ENCODE peak calls at places on chromosomes 2 and 18, in seven cellular contexts. B is Peyer's patch, L is dorsolateral prefrontal cortex, Q is HCT116, A is astrocyte, U is tibial nerve, K is brain microvascular endothelial cell. Z is an unnamed sample.

GRCh38 chr2:201852878-201853415 is 46.6 kb downstream of the CDK15 start:
- DNase-seq in K (no peak), A (no peak), L (no peak), U (no peak), Q (no peak), B (no peak), Z (no peak)

GRCh38 chr18:10230072-10230471 is 224.4 kb upstream of the APCDD1 start:
- DNase-seq in L (no peak), Q (peak), K (peak), U (no peak), A (peak), B (no peak), Z (no peak)

GRCh38 chr2:64629329-64629781 is 24.4 kb downstream of the SERTAD2 start:
- DNase-seq in A (no peak), U (no peak), L (no peak), B (no peak), K (no peak), Q (no peak), Z (peak)

GRCh38 chr2:115939902-115940301 is 1497.5 kb downstream of the DPP10 start:
- DNase-seq in K (no peak), B (no peak), A (no peak), L (no peak), U (no peak), Q (no peak), Z (no peak)

GRCh38 chr2:224520064-224520463 is 65.1 kb downstream of the CUL3 start:
- DNase-seq in B (no peak), L (no peak), Q (no peak), U (no peak), A (peak), K (peak), Z (no peak)

GRCh38 chr2:231988179-231988866 is 26.8 kb downstream of the DIS3L2 start:
- DNase-seq in B (no peak), K (no peak), L (no peak), A (no peak), U (no peak), Q (no peak), Z (no peak)

GRCh38 chr2:166434491-166434890 is 58.7 kb upstream of the SCN9A start:
- DNase-seq in U (no peak), L (no peak), A (no peak), B (no peak), Q (no peak), K (no peak), Z (no peak)

GRCh38 chr2:158644139-158644538 is 151.0 kb upstream of the DAPL1 start:
- DNase-seq in L (no peak), B (no peak), Q (no peak), A (peak), K (peak), U (no peak), Z (no peak)

GRCh38 chr2:43460611-43461396 is 135.0 kb downstream of the THADA start:
- DNase-seq in A (no peak), U (no peak), B (no peak), L (no peak), Q (no peak), K (no peak), Z (no peak)

GRCh38 chr2:69032336-69032735 is 19.4 kb downstream of the ANTXR1 start:
- DNase-seq in A (peak), L (no peak), B (no peak), Q (no peak), U (no peak), K (peak), Z (no peak)

GRCh38 chr2:154700142-154700541 is 1.6 kb downstream of the KCNJ3 start:
- DNase-seq in Q (no peak), K (no peak), A (no peak), B (no peak), L (no peak), U (no peak), Z (no peak)

GRCh38 chr2:113240915-113241911 is 37.5 kb downstream of the PAX8 start:
- DNase-seq in K (peak), L (peak), B (peak), U (peak), A (peak), Q (peak), Z (peak)

GRCh38 chr2:191738667-191739066 is 60.7 kb downstream of the NABP1 start:
- DNase-seq in A (peak), K (no peak), Q (no peak), B (no peak), U (no peak), L (no peak), Z (no peak)

GRCh38 chr2:207108440-207108839 is 57.3 kb downstream of the KLF7 start:
- DNase-seq in A (no peak), U (no peak), Q (no peak), L (no peak), K (no peak), B (no peak), Z (no peak)

GRCh38 chr2:108194409-108195132 is 45.2 kb upstream of the SULT1C3 start:
- DNase-seq in U (no peak), A (no peak), B (no peak), Q (no peak), L (no peak), K (no peak), Z (no peak)

GRCh38 chr2:236636714-236637485 is 67.3 kb downstream of the ACKR3 start:
- DNase-seq in A (no peak), L (no peak), U (no peak), K (no peak), B (peak), Q (no peak), Z (peak)

GRCh38 chr2:3466966-3467365 is 52.4 kb downstream of the ADI1 start:
- DNase-seq in A (no peak), Q (no peak), L (no peak), K (no peak), U (no peak), B (no peak), Z (no peak)

GRCh38 chr2:24164416-24164973 is 10.4 kb upstream of the FAM228A start:
- DNase-seq in L (no peak), Q (peak), U (no peak), B (no peak), A (no peak), K (peak), Z (no peak)

GRCh38 chr2:96203130-96204028 is 5.2 kb downstream of the STARD7 start:
- DNase-seq in K (no peak), B (no peak), L (no peak), U (no peak), A (no peak), Q (no peak), Z (no peak)

GRCh38 chr2:180938419-180938818 is 42.0 kb upstream of the UBE2E3 start:
- DNase-seq in K (no peak), B (no peak), L (no peak), A (peak), Q (no peak), U (no peak), Z (no peak)

GRCh38 chr2:24315669-24316068 is 44.7 kb downstream of the ITSN2 start:
- DNase-seq in Q (no peak), L (no peak), K (no peak), U (no peak), A (no peak), B (no peak), Z (no peak)

GRCh38 chr18:8822643-8823042 is 117.3 kb downstream of the MTCL1 start:
- DNase-seq in U (no peak), B (no peak), K (no peak), A (no peak), L (no peak), Q (no peak), Z (no peak)

GRCh38 chr2:134839649-134840048 is 1.2 kb downstream of the ACMSD start:
- DNase-seq in U (no peak), Q (no peak), B (no peak), A (no peak), L (no peak), K (no peak), Z (no peak)

GRCh38 chr2:207541933-207542332 is 12.2 kb downstream of the CREB1 start:
- DNase-seq in B (no peak), L (no peak), A (no peak), U (no peak), Q (no peak), K (no peak), Z (no peak)

GRCh38 chr2:240412211-240412830 is 23.1 kb upstream of the GPC1 start:
- DNase-seq in Q (no peak), K (no peak), U (peak), B (peak), A (no peak), L (no peak), Z (peak)

GRCh38 chr2:232761301-232761907 is 15.0 kb downstream of the KCNJ13 start:
- DNase-seq in A (peak), B (no peak), L (no peak), K (peak), U (no peak), Q (peak), Z (no peak)

DNA sequence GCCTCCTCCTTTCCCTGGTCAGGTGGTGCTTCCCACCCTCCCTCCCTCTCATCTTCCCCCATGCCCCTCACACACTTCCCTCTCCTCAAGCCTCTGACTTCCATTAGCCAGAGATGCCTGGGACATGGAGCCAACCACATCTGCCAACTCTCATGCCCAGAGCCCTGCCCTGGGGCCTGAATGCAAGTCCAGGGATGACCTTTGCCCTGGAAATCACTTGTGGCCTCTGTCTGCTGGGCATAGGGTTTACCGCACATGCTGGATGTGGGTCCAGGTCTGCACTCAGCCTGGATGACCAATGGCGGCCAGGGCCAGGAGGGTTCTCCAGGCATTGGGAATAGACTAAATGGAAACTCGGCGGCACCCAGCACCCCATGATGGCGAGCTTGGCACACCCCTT is 98.9 kb downstream of the SEPTIN10 start:
- DNase-seq in K (no peak), Q (no peak), U (no peak), A (no peak), B (no peak), L (no peak), Z (no peak)
- H3K27ac ChIP-seq in K (no peak), Q (no peak), U (no peak), A (no peak), B (peak), L (peak), Z (peak)

DNA sequence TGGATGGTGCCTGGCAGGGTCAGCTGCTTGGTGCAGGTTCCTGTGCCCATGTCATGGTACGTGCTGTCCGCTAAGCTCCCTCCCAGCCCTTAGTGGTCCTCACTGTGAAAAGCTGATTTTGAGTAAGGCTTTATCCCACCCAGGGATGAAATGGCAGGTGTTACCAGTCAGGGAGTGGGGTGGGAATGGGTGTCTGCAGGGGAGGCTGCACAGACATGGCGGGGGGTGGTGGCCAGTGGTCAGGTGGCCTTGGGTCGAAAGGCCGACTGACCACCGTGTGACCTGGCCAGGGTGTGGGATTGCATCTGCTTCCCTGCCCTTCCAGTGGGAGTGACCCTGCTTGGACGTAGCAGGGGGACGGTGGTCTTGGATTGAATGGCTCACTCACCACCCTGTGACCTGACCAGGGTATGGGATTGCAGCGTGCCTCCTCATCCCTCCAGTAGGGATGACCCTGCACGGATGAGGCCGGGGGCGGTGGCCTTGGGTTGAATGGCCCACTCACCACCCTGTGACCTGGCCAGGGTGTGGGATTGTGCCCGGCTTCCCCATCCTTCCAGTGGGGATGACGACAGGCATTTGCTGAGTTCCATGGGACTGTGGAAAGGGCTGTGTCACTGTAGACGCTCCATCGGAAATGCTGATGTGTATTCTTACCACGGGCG is 29.8 kb downstream of the AGAP1 start:
- DNase-seq in L (no peak), Q (no peak), K (no peak), A (no peak), U (no peak), B (peak), Z (no peak)
- TF ChIP-seq CTCF in L (no peak), Q (no peak), K (no peak), A (no peak), U (no peak), B (no peak), Z (no peak)

GRCh38 chr18:22175326-22175725 is 5.9 kb downstream of the GATA6 start:
- DNase-seq in A (no peak), L (no peak), K (no peak), U (no peak), Q (no peak), B (no peak), Z (no peak)
- H3K4me3 ChIP-seq in A (peak), L (no peak), K (no peak), U (no peak), Q (no peak), B (no peak), Z (peak)

GRCh38 chr18:46706968-46707367 is 49.9 kb downstream of the ST8SIA5 start:
- DNase-seq in U (no peak), L (no peak), K (no peak), A (peak), B (no peak), Q (no peak), Z (no peak)
- H3K27ac ChIP-seq in U (no peak), L (no peak), K (no peak), A (no peak), B (no peak), Q (no peak), Z (no peak)

GRCh38 chr2:230850358-230850658 is 14.4 kb upstream of the ITM2C start:
- DNase-seq in U (no peak), A (no peak), B (no peak), Q (no peak), K (no peak), L (no peak), Z (no peak)
- TF ChIP-seq CTCF in U (no peak), A (no peak), B (no peak), Q (peak), K (no peak), L (no peak), Z (no peak)

GRCh38 chr2:11541693-11542274 is 7.9 kb downstream of the GREB1 start:
- DNase-seq in K (no peak), U (no peak), L (no peak), Q (no peak), B (no peak), A (no peak), Z (no peak)

GRCh38 chr2:11540996-11541692 is 7.3 kb downstream of the GREB1 start:
- DNase-seq in Q (no peak), L (no peak), A (no peak), B (no peak), K (no peak), U (no peak), Z (no peak)

GRCh38 chr2:11546072-11546471 is 12.2 kb downstream of the GREB1 start:
- DNase-seq in Q (no peak), K (no peak), L (no peak), A (no peak), U (no peak), B (no peak), Z (no peak)

GRCh38 chr2:11542275-11542819 is 8.5 kb downstream of the GREB1 start:
- DNase-seq in A (no peak), Q (no peak), U (no peak), B (no peak), K (no peak), L (no peak), Z (no peak)

DNA sequence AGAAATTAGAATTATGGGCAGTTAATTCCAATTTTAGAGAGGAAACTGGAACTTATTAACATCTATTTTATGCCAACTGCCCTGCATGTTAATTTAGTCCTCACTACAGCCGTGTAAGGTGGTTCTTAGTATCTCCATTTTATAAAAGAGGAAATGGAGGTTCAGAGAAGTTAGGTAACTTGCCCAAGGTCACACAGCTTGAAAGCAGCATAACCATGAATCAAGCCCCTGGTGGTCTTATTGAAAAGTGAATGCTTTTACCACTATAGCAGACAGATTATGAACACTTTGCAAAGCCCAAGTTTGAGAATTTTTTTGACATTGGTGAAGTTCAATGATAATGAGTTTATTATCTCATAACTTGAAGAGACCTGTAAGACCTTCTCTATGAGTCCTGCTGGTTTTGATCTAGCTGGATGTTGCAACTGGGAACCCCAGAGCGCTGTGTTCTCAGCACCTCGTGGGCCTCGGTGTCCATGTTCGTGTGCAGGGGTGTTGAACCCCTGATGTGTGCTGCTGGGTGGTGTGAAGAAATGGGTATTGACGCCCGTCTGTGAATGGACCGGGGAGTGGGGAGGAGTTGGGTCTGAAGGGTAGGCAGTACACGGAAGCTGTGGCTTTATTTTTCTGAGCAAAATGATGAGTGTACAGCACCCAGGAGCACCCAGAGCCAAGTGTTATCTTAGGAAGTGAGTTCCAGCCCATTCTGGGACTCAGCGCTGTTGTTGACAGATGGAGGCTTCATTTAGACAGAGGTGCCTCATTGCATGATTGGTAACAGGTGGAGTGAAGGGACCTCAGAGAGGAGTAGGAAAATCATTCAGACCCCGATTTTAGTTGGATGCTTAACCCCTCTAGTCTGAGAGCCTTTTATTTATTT is 9.7 kb downstream of the GREB1 start:
- DNase-seq in A (no peak), B (no peak), U (no peak), L (no peak), Q (no peak), K (no peak), Z (no peak)
- H3K4me3 ChIP-seq in A (no peak), B (no peak), U (no peak), L (no peak), Q (no peak), K (no peak), Z (no peak)

Z was measured in coronary artery.